ENCODE peak calls at places on chromosomes 13 and 19, in four cellular contexts. S is endodermal cell, M is brain microvascular endothelial cell, E is upper lobe of right lung. U is an unnamed sample.

GRCh38 chr13:66586489-66586888 is 643.6 kb downstream of the PCDH9 start:
- DNase-seq in S (no peak), M (no peak), E (no peak), U (no peak)

GRCh38 chr19:49749771-49750170 is 13.3 kb downstream of the TSKS start:
- DNase-seq in S (no peak), M (no peak), E (no peak), U (no peak)

GRCh38 chr19:50817941-50818858 is 5.4 kb downstream of the KLK1 start:
- DNase-seq in S (peak), M (peak), E (peak), U (no peak)

GRCh38 chr19:8329993-8330392 is 8.7 kb downstream of the RPS28 start:
- DNase-seq in S (no peak), M (no peak), E (no peak), U (no peak)

GRCh38 chr19:8401981-8402411 is 11.1 kb upstream of the MARCHF2 start:
- DNase-seq in S (no peak), M (no peak), E (no peak), U (no peak)

GRCh38 chr19:58035863-58036262 is 2.0 kb downstream of the ZSCAN1 start:
- DNase-seq in S (no peak), M (no peak), E (no peak), U (no peak)

GRCh38 chr13:59012731-59013130 is 1151.0 kb downstream of the DIAPH3 start:
- DNase-seq in S (peak), M (no peak), E (no peak), U (no peak)

GRCh38 chr19:46205183-46205984 is 24.2 kb upstream of the IGFL1 start:
- DNase-seq in S (no peak), M (no peak), E (no peak), U (no peak)

GRCh38 chr13:113759525-113760137 is 605 bp downstream of the TMEM255B start:
- DNase-seq in S (peak), M (no peak), E (peak), U (no peak)

GRCh38 chr13:46575843-46576242 is 22.9 kb downstream of the LRCH1 start:
- DNase-seq in S (no peak), M (peak), E (no peak), U (no peak)

DNA sequence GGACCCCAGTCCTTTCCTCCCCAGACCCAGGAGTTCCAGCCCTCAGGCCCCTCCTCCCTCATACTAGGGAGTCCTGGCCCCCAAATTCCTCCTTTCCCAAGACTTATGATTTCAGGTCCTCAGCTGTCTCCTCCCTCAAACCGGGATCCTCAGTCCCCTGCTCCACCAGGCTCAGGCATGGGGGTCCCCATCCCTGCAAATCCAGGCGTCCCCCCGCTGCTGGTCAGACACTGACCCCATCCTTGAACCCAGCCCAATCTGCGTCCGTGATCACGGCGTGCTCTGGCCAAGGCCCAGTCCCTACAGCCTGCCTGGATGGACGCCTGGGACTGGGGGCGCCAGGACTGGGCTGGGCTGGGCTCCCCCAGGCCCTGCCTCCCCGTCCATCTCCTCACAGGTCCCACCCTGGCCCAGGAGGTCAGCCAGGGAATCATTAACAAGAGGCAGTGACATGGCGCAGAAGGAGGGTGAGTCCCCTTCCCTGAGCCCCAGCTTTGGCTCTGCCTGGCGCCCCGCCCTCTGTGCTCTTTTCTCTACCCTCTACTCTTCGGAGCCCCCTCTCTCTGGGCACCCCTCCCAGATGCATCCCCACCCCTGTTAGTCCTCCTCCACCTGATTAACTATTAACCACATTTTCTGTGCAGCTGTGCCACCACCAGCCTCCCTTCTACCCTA is 672 bp downstream of the HPN start:
- DNase-seq in S (no peak), M (no peak), E (no peak), U (no peak)
- H3K4me3 ChIP-seq in S (peak), M (no peak), E (peak), U (no peak)

GRCh38 chr13:41263261-41263971 is at the start of gene MTRF1:
- DNase-seq in S (peak), M (peak), E (peak), U (peak)
- TF ChIP-seq CTCF in S (no peak), M (no peak), E (no peak), U (no peak)

GRCh38 chr13:50714886-50715285 is 128.6 kb downstream of the DLEU7 start:
- DNase-seq in S (no peak), M (no peak), E (no peak), U (no peak)
- H3K4me3 ChIP-seq in S (no peak), M (no peak), E (peak), U (no peak)

DNA sequence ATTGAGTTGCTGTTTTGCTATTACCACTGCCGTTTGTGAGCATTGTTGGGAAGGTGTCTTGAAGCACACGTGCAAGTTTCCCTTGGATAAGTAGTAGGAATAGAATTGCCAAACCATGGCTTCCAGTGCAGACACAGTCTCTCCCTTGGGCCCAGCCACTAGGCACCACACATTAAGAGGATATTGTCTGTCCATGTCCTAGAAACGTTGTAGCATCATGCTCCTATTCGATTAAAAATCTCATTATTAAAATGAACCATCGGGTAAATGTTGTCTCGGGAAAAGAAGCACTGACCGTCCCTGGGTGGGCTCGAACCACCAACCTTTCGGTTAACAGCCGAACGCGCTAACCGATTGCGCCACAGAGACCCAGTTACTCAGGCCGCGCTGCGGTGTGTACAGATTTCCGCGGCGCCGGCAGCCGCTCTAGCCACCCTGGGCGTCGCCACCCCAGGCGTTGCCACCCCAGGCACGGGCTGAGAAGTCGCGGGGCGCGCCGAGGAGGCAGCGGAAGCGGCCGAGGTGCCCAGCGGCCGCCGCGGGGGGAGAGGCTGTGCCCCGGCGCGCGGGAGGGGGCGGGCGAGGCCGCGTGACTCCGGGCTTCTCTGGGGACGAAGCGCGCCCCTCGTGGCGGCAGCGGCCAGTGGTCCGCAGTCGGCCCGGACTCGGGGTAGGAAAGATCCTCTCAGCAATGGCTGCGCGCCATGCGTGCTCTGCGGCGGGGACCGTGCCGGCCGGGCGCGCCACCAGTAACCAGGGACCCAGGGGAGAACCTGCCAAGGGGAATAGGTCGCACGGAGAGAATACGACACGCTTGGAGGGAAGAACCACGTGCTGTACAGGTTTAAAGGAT is 56.2 kb downstream of the USPL1 start:
- DNase-seq in S (peak), M (peak), E (peak), U (no peak)
- TF ChIP-seq CTCF in S (peak), M (peak), E (peak), U (peak)

DNA sequence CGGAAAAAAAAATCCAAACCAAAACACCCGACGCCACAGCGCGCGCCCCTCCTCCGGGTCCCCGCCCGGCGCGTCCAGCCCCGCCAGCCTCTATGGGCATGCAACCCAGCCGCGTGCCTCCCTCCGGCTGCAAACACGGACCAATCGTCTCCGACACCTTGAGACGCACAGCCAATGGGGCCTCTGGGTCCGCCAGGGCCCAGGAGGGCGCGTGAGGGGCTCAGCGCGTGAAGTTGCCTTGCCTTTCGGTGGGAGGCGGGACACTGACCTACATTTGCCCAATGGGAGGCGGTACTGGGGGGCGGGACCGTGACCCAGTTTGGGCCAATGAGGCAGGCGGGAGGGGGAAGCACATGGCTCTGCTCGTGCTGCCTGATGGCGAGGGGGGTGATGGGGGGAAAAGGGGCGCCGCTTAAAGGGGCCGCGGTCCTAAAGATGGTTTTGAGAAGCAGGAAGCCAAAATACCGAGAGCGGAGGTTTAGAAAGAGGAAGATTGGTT is 319 bp upstream of the DBP start:
- DNase-seq in S (peak), M (peak), E (peak), U (peak)
- H3K4me3 ChIP-seq in S (peak), M (peak), E (peak), U (peak)

GRCh38 chr13:64997438-64997837 is 2232.7 kb downstream of the PCDH9 start:
- DNase-seq in S (no peak), M (no peak), E (no peak), U (no peak)
- TF ChIP-seq CTCF in S (peak), M (no peak), E (no peak), U (no peak)

GRCh38 chr13:75726313-75726712 is 90.2 kb downstream of the LMO7 start:
- DNase-seq in S (no peak), M (no peak), E (no peak), U (no peak)
- H3K4me3 ChIP-seq in S (no peak), M (no peak), E (no peak), U (no peak)

GRCh38 chr19:32324631-32325215 is 20.7 kb upstream of the ZNF507 start:
- DNase-seq in S (no peak), M (no peak), E (no peak), U (no peak)
- TF ChIP-seq CTCF in S (no peak), M (peak), E (no peak), U (no peak)